ENCODE peak calls at places on chromosomes 12 and 14, in ten cellular contexts. G is transverse colon; A is cardiac muscle cell; I is AG09309; X is CD8-positive, alpha-beta T cell; Q is suprapubic skin; T is epithelial cell of proximal tubule; Z is HepG2; Y is endothelial cell of umbilical vein; E is heart right ventricle. P is an unnamed sample.

GRCh38 chr14:64074961-64075619 is 219.1 kb downstream of the ESR2 start:
- DNase-seq in G (no peak), E (no peak), T (no peak), I (no peak), Z (no peak), A (peak), X (no peak), Y (peak), Q (no peak), P (no peak)

GRCh38 chr12:98073610-98074009 is 441.8 kb upstream of the TMPO start:
- DNase-seq in Z (no peak), Y (no peak), X (no peak), A (no peak), Q (no peak), T (no peak), I (no peak), E (no peak), G (no peak), P (no peak)

GRCh38 chr12:5546616-5547015 is 114.7 kb downstream of the NTF3 start:
- DNase-seq in G (no peak), A (no peak), Z (no peak), Y (no peak), Q (no peak), E (no peak), T (no peak), X (no peak), I (peak), P (no peak)

GRCh38 chr14:55245657-55246268 is 25.5 kb upstream of the FBXO34 start:
- DNase-seq in T (no peak), Y (peak), Q (no peak), Z (peak), A (peak), E (no peak), G (peak), I (no peak), X (peak), P (no peak)

GRCh38 chr12:13780453-13780852 is 200.9 kb downstream of the GRIN2B start:
- DNase-seq in Z (no peak), X (no peak), Y (no peak), T (no peak), G (no peak), A (peak), Q (no peak), I (no peak), E (no peak), P (no peak)

GRCh38 chr12:103672401-103673119 is 85.5 kb downstream of the STAB2 start:
- DNase-seq in Q (no peak), A (no peak), Y (no peak), Z (peak), X (no peak), T (no peak), I (no peak), E (no peak), G (peak), P (no peak)

GRCh38 chr12:47022296-47022695 is 57.1 kb upstream of the PCED1B start:
- DNase-seq in Q (no peak), I (no peak), T (no peak), G (no peak), E (no peak), Y (peak), X (no peak), Z (no peak), A (peak), P (no peak)

GRCh38 chr12:120367252-120367923 is 1.6 kb downstream of the MSI1 start:
- DNase-seq in X (no peak), T (no peak), G (peak), A (no peak), I (no peak), E (no peak), Y (no peak), Q (no peak), Z (no peak), P (no peak)

GRCh38 chr12:82867782-82868505 is 181.2 kb downstream of the TMTC2 start:
- DNase-seq in X (no peak), Z (no peak), I (no peak), A (no peak), G (no peak), Y (no peak), Q (no peak), T (no peak), E (no peak), P (no peak)

GRCh38 chr12:76696186-76696585 is 67.7 kb upstream of the ZDHHC17 start:
- DNase-seq in G (no peak), E (no peak), Z (no peak), X (no peak), I (no peak), A (no peak), Q (no peak), T (no peak), Y (no peak), P (no peak)

GRCh38 chr12:122965851-122966742 is at the start of gene ABCB9:
- DNase-seq in Z (peak), X (peak), Y (peak), T (no peak), Q (peak), E (peak), G (peak), A (peak), I (peak), P (peak)

GRCh38 chr12:77152623-77153193 is 87.3 kb upstream of the E2F7 start:
- DNase-seq in Z (peak), E (no peak), X (no peak), I (no peak), Q (no peak), Y (peak), T (no peak), G (no peak), A (peak), P (no peak)

GRCh38 chr12:98490491-98491453 is 24.6 kb upstream of the TMPO start:
- DNase-seq in Z (peak), Q (peak), X (peak), T (no peak), G (peak), I (peak), A (peak), Y (peak), E (peak), P (peak)

GRCh38 chr12:109761631-109761950 is 48.0 kb downstream of the FAM222A start:
- DNase-seq in A (no peak), G (no peak), T (no peak), I (no peak), E (no peak), Z (no peak), Q (peak), X (no peak), Y (no peak), P (no peak)

GRCh38 chr12:117360222-117360550 is 1.2 kb downstream of the NOS1 start:
- DNase-seq in Q (no peak), T (no peak), A (no peak), X (no peak), Y (no peak), E (no peak), Z (no peak), G (no peak), I (no peak), P (no peak)

GRCh38 chr14:85414142-85414541 is 115.8 kb upstream of the FLRT2 start:
- DNase-seq in Z (no peak), A (peak), I (no peak), Q (no peak), E (no peak), Y (no peak), G (no peak), X (no peak), T (no peak), P (no peak)

GRCh38 chr12:30021046-30021833 is 237.5 kb upstream of the TMTC1 start:
- DNase-seq in A (peak), X (no peak), Q (no peak), Z (no peak), Y (no peak), E (no peak), G (no peak), I (no peak), T (no peak), P (no peak)

GRCh38 chr12:754871-755562 is 2.6 kb downstream of the WNK1 start:
- DNase-seq in X (no peak), A (peak), G (no peak), E (no peak), I (no peak), Q (no peak), Y (peak), T (no peak), Z (peak), P (no peak)

GRCh38 chr12:120468846-120469449 is 600 bp downstream of the SRSF9 start:
- DNase-seq in I (no peak), Y (peak), Z (no peak), A (no peak), G (peak), E (peak), X (no peak), Q (peak), T (no peak), P (peak)

GRCh38 chr12:100830003-100830795 is 35.6 kb downstream of the ANO4 start:
- DNase-seq in Q (no peak), A (no peak), I (no peak), G (no peak), Y (no peak), Z (no peak), X (no peak), T (no peak), E (no peak), P (no peak)

GRCh38 chr12:24839268-24839791 is 109.6 kb downstream of the BCAT1 start:
- DNase-seq in X (no peak), Y (no peak), T (no peak), E (no peak), A (peak), I (no peak), Q (no peak), G (peak), Z (no peak), P (no peak)

GRCh38 chr12:110004598-110004997 is 5.4 kb downstream of the ANKRD13A start:
- DNase-seq in Y (no peak), E (no peak), Q (no peak), X (no peak), A (no peak), T (no peak), G (no peak), I (no peak), Z (no peak), P (no peak)

GRCh38 chr12:56230449-56231183 is 765 bp downstream of the SLC39A5 start:
- DNase-seq in E (no peak), G (peak), Z (peak), X (no peak), T (no peak), Q (no peak), I (no peak), A (no peak), Y (no peak), P (no peak)

GRCh38 chr12:91058821-91059220 is 997 bp upstream of the KERA start:
- DNase-seq in T (no peak), X (no peak), Z (no peak), I (no peak), E (no peak), G (no peak), A (no peak), Y (no peak), Q (no peak), P (no peak)

GRCh38 chr12:108633534-108634224 is at the start of gene SELPLG:
- DNase-seq in Y (no peak), X (peak), I (no peak), G (peak), Z (no peak), A (no peak), E (peak), T (no peak), Q (peak), P (peak)

GRCh38 chr12:20142956-20143355 is 225.4 kb upstream of the PDE3A start:
- DNase-seq in T (no peak), Q (no peak), X (no peak), E (no peak), G (no peak), Y (no peak), I (no peak), A (peak), Z (no peak), P (no peak)

GRCh38 chr12:112409064-112409905 is at the start of gene RPL6:
- DNase-seq in G (peak), T (peak), E (peak), I (peak), A (peak), Q (peak), Y (peak), X (peak), Z (peak), P (peak)

GRCh38 chr12:103632554-103633216 is 45.6 kb downstream of the STAB2 start:
- DNase-seq in I (no peak), Q (peak), Z (peak), Y (peak), G (peak), T (no peak), E (no peak), A (peak), X (no peak), P (no peak)

GRCh38 chr12:63420206-63420644 is 248.1 kb downstream of the DPY19L2 start:
- DNase-seq in T (peak), G (peak), Q (no peak), Y (peak), E (peak), A (peak), Z (peak), X (peak), I (peak), P (peak)

GRCh38 chr14:99522934-99523660 is 41.9 kb downstream of the CCNK start:
- DNase-seq in Y (no peak), T (no peak), Q (no peak), X (no peak), I (no peak), A (peak), G (peak), E (no peak), Z (no peak), P (no peak)

GRCh38 chr14:22561661-22562579 is 27.1 kb downstream of the DAD1 start:
- DNase-seq in Q (no peak), A (peak), X (peak), G (peak), I (no peak), Y (peak), Z (peak), E (no peak), T (no peak), P (peak)

GRCh38 chr12:115261691-115262398 is 577.9 kb upstream of the TBX3 start:
- DNase-seq in Z (peak), X (no peak), E (no peak), T (peak), A (peak), Y (no peak), Q (no peak), I (no peak), G (peak), P (no peak)

GRCh38 chr14:20802341-20803084 is at the start of gene RNASE1:
- DNase-seq in G (peak), Q (no peak), Y (peak), E (peak), Z (peak), I (no peak), A (peak), X (no peak), T (no peak), P (no peak)

GRCh38 chr14:100677152-100677924 is 49.4 kb upstream of the DLK1 start:
- DNase-seq in I (no peak), E (peak), G (no peak), A (peak), Y (no peak), T (no peak), X (no peak), Q (no peak), Z (peak), P (no peak)

GRCh38 chr14:55129428-55130193 is 559 bp downstream of the LGALS3 start:
- DNase-seq in A (peak), X (peak), I (no peak), E (peak), T (no peak), G (peak), Z (peak), Y (peak), Q (peak), P (peak)

GRCh38 chr14:69654109-69654508 is 42.7 kb downstream of the SUSD6 start:
- DNase-seq in A (no peak), E (no peak), G (peak), Z (no peak), Y (no peak), T (no peak), I (no peak), X (no peak), Q (no peak), P (no peak)

GRCh38 chr12:66066071-66066928 is 64.2 kb downstream of the LLPH start:
- DNase-seq in Z (peak), E (no peak), G (no peak), Y (peak), X (peak), I (no peak), A (peak), T (no peak), Q (no peak), P (no peak)

GRCh38 chr12:10069099-10069498 is 29.7 kb downstream of the CLEC1A start:
- DNase-seq in Y (peak), Z (no peak), T (no peak), A (no peak), I (peak), G (no peak), E (no peak), Q (no peak), X (no peak), P (no peak)

GRCh38 chr12:55931780-55932545 is 1.0 kb downstream of the DGKA start:
- DNase-seq in I (no peak), X (no peak), Q (peak), E (peak), Z (no peak), T (no peak), G (peak), A (peak), Y (peak), P (no peak)

GRCh38 chr12:12922191-12922616 is 29.8 kb downstream of the GPRC5D start:
- DNase-seq in E (peak), Y (peak), T (peak), G (no peak), X (no peak), A (peak), I (no peak), Q (peak), Z (no peak), P (no peak)

DNA sequence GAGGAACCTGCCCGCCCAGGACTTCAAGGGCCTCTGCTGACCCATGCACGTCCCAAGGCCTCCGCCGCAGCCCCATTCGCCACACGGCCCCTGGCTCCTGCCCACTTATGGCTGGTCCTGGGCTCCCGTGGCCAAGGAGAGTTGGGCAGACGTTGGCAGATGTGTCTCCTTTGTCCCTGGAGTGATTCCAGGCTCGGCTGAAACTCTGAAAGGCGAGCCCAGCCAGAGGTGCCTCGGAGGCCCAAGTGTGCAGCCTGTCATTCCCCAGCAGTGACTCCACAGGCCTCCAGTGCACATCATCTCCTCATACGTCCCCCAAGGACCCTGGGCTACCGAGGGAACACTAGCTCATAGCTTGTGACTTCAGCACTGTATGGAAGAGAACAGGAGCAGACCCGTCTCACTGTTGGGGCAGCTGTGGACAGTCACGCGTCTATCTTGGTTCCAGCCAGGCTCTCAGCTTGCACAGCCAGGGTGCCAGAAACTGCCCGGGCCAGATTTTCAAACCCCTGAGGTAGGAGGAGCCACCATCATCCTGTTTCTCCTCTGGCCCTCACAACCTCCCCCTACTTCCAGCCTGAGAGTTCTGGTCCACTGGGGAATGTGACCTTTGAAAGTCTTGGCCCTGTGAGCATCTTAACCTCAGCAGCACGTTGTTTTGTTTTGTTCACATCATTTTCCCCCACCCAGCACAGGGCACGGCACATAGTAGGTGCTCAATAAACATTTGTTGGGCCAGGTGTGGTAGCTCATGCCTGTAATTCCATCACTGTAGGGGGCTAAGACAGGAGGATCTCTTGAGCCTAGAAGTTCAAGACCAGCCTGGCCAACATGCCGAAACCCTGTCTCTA is 50.2 kb downstream of the PSMA6 start:
- DNase-seq in Y (no peak), E (peak), T (no peak), I (no peak), X (no peak), Q (no peak), G (no peak), Z (no peak), A (peak), P (no peak)
- H3K4me3 ChIP-seq in Y (no peak), E (peak), T (no peak), I (no peak), X (no peak), Q (peak), G (no peak), Z (peak), A (no peak), P (no peak)

GRCh38 chr14:73286598-73286997 is 49.3 kb downstream of the PAPLN start:
- DNase-seq in Q (no peak), E (no peak), Y (no peak), A (no peak), Z (no peak), G (no peak), I (no peak), T (no peak), X (no peak), P (no peak)

GRCh38 chr14:73287071-73287470 is 49.8 kb downstream of the PAPLN start:
- DNase-seq in A (no peak), Q (no peak), G (no peak), Z (no peak), T (no peak), E (no peak), X (no peak), Y (no peak), I (no peak), P (no peak)

GRCh38 chr14:73289729-73290128 is 52.4 kb downstream of the PAPLN start:
- DNase-seq in E (no peak), T (no peak), A (no peak), Z (no peak), G (no peak), Q (no peak), X (no peak), I (no peak), Y (no peak), P (no peak)

GRCh38 chr14:73289308-73289707 is 52.0 kb downstream of the PAPLN start:
- DNase-seq in X (no peak), T (no peak), I (no peak), A (no peak), Y (no peak), Z (no peak), E (no peak), Q (no peak), G (no peak), P (no peak)

DNA sequence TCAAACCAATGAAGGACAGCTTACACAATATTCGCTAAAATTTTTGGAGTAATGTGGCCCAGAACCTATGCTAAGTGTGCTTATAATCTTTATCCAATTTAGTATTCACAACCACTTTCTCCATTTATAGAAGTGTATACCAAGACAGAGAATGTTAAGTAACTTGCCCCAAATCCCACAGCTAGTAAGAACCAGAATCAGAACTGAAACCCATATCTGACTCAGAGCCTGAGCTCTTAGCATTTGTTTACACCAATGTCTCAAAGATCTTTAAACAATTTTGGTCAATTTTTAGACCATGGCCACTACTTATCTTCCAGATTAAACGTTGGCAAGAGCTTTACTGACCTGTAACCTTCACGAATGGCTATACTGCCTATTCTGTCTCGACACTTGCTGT is 53.0 kb downstream of the PAPLN start:
- DNase-seq in T (no peak), I (no peak), X (no peak), A (no peak), E (no peak), G (no peak), Y (no peak), Z (no peak), Q (no peak), P (no peak)
- H3K4me3 ChIP-seq in T (no peak), I (no peak), X (no peak), A (no peak), E (no peak), G (no peak), Y (no peak), Z (no peak), Q (no peak), P (no peak)

GRCh38 chr14:68210729-68211299 is 391.2 kb downstream of the RAD51B start:
- DNase-seq in G (no peak), A (peak), I (peak), Z (peak), Y (peak), X (peak), E (peak), T (peak), Q (no peak), P (peak)
- H3K4me3 ChIP-seq in G (no peak), A (no peak), I (no peak), Z (no peak), Y (peak), X (peak), E (peak), T (peak), Q (peak), P (peak)

GRCh38 chr12:52009081-52009751 is 2.5 kb downstream of the TAMALIN start:
- DNase-seq in Y (peak), Q (no peak), Z (no peak), T (no peak), I (no peak), X (no peak), G (no peak), E (no peak), A (peak), P (no peak)

GRCh38 chr12:52007982-52008510 is 1.3 kb downstream of the TAMALIN start:
- DNase-seq in Z (no peak), G (no peak), X (no peak), Q (no peak), T (no peak), I (no peak), E (no peak), A (no peak), Y (no peak), P (no peak)

GRCh38 chr12:52011602-52012214 is 5.0 kb downstream of the TAMALIN start:
- DNase-seq in X (no peak), Z (peak), G (no peak), Y (no peak), Q (no peak), E (no peak), T (no peak), I (no peak), A (no peak), P (no peak)

GRCh38 chr12:52010692-52011601 is 4.2 kb downstream of the TAMALIN start:
- DNase-seq in G (no peak), I (no peak), X (no peak), Q (no peak), Y (no peak), T (no peak), A (no peak), E (no peak), Z (peak), P (no peak)

GRCh38 chr12:52010152-52010622 is 3.4 kb downstream of the TAMALIN start:
- DNase-seq in Z (peak), G (peak), E (peak), X (no peak), T (no peak), Y (peak), Q (peak), I (no peak), A (peak), P (no peak)
- H3K4me3 ChIP-seq in Z (peak), G (no peak), E (peak), X (no peak), T (no peak), Y (peak), Q (peak), I (no peak), A (no peak), P (no peak)